ENCODE peak calls at places on chromosome 19, in five cellular contexts. H, O, S, Y and R are unnamed samples.
A peak's percentile ranks its signal among the peaks of the same experiment; 100 is the strongest.

GRCh38 chr19:14672043-14672872 is 2.4 kb downstream of the ADGRE3 start:
- DNase-seq in O (no peak), S (no peak), H (no peak), Y (no peak), R (no peak)

GRCh38 chr19:7769171-7769570 is 6.1 kb downstream of the CLEC4M start:
- DNase-seq in H (no peak), Y (no peak), S (no peak), O (no peak), R (no peak)

GRCh38 chr19:46944918-46945628 is 74.6 kb upstream of the NPAS1 start:
- DNase-seq in Y (peak; percentile 54), O (peak; percentile 70), H (peak; percentile 69), S (peak; percentile 78), R (peak; percentile 78)

GRCh38 chr19:33280351-33280921 is 21.9 kb downstream of the CEBPA start:
- DNase-seq in S (no peak), H (no peak), O (no peak), Y (no peak), R (no peak)

GRCh38 chr19:52028780-52029123 is 573 bp upstream of the ZNF614 start:
- DNase-seq in S (no peak), Y (no peak), O (no peak), H (no peak), R (no peak)

GRCh38 chr19:49553451-49554271 is 25.9 kb downstream of the RCN3 start:
- DNase-seq in Y (peak; percentile 65), O (peak; percentile 69), H (no peak), S (peak; percentile 68), R (no peak)

GRCh38 chr19:6393982-6394412 is 1.0 kb upstream of the GTF2F1 start:
- DNase-seq in S (no peak), H (no peak), Y (no peak), O (no peak), R (no peak)

GRCh38 chr19:32355309-32355708 is 9.9 kb downstream of the ZNF507 start:
- DNase-seq in Y (no peak), H (no peak), O (no peak), S (no peak), R (no peak)

GRCh38 chr19:51598159-51598915 is 27.3 kb downstream of the ZNF175 start:
- DNase-seq in Y (no peak), H (no peak), O (no peak), S (no peak), R (no peak)

GRCh38 chr19:30314805-30315155 is 57.4 kb upstream of the ZNF536 start:
- DNase-seq in H (no peak), Y (no peak), O (no peak), S (no peak), R (no peak)

GRCh38 chr19:17790059-17790780 is 4.7 kb upstream of the B3GNT3 start:
- DNase-seq in H (no peak), S (no peak), O (no peak), Y (no peak), R (no peak)

GRCh38 chr19:46211201-46211881 is 18.2 kb upstream of the IGFL1 start:
- DNase-seq in H (no peak), O (no peak), S (peak; percentile 80), Y (peak; percentile 54), R (peak; percentile 89)

GRCh38 chr19:13839938-13840750 is 36.8 kb upstream of the NANOS3 start:
- DNase-seq in Y (peak; percentile 47), H (no peak), S (peak; percentile 28), O (peak; percentile 51), R (no peak)

GRCh38 chr19:19460761-19461265 is 54.5 kb downstream of the TSSK6 start:
- DNase-seq in H (no peak), S (no peak), O (peak; percentile 30), Y (peak; percentile 11), R (peak; percentile 76)

GRCh38 chr19:18660051-18660910 is 23.2 kb upstream of the CRTC1 start:
- DNase-seq in Y (no peak), S (no peak), O (peak; percentile 69), H (no peak), R (no peak)

GRCh38 chr19:51246153-51246552 is 4.7 kb upstream of the SIGLECL1 start:
- DNase-seq in O (peak; percentile 1), Y (no peak), H (no peak), S (no peak), R (peak; percentile 16)

GRCh38 chr19:41734585-41734984 is 20.7 kb upstream of the CEACAM6 start:
- DNase-seq in S (peak; percentile 42), O (no peak), H (no peak), Y (no peak), R (no peak)

GRCh38 chr19:10290876-10291553 is 1.3 kb downstream of the ICAM5 start:
- DNase-seq in H (no peak), S (peak; percentile 58), O (peak; percentile 54), Y (no peak), R (peak; percentile 76)

GRCh38 chr19:44530777-44531176 is 1.3 kb upstream of the CEACAM20 start:
- DNase-seq in H (no peak), S (no peak), Y (peak; percentile 16), O (no peak), R (no peak)

GRCh38 chr19:8395621-8396082 is 5.5 kb downstream of the RAB11B start:
- DNase-seq in H (no peak), Y (no peak), O (no peak), S (no peak), R (no peak)

GRCh38 chr19:29974701-29975100 is 32.7 kb downstream of the URI1 start:
- DNase-seq in S (no peak), O (no peak), Y (no peak), H (no peak), R (no peak)

GRCh38 chr19:37007587-37008220 is 70.5 kb upstream of the ZNF420 start:
- DNase-seq in S (no peak), H (no peak), O (no peak), Y (no peak), R (peak; percentile 19)

GRCh38 chr19:33864311-33864850 is 67.7 kb downstream of the KCTD15 start:
- DNase-seq in Y (no peak), O (no peak), S (no peak), H (no peak), R (no peak)

GRCh38 chr19:291561-292280 is 518 bp upstream of the PLPP2 start:
- DNase-seq in Y (no peak), O (no peak), H (no peak), S (peak; percentile 41), R (peak; percentile 39)

GRCh38 chr19:41893899-41894298 is 10.9 kb downstream of the ARHGEF1 start:
- DNase-seq in O (peak; percentile 38), S (no peak), Y (no peak), H (no peak), R (peak; percentile 63)

GRCh38 chr19:19615086-19615485 is 3.4 kb downstream of the PBX4 start:
- DNase-seq in Y (no peak), O (peak; percentile 46), H (no peak), S (no peak), R (no peak)

GRCh38 chr19:55369651-55370304 is 485 bp downstream of the IL11 start:
- DNase-seq in H (peak; percentile 63), Y (no peak), S (peak; percentile 68), O (peak; percentile 76), R (peak; percentile 94)

GRCh38 chr19:45439569-45440258 is 16.0 kb upstream of the ERCC1 start:
- DNase-seq in S (peak; percentile 91), Y (peak; percentile 65), H (no peak), O (peak; percentile 72), R (peak; percentile 76)

GRCh38 chr19:12574036-12574435 is 22.8 kb upstream of the ZNF564 start:
- DNase-seq in S (no peak), H (no peak), Y (no peak), O (no peak), R (peak; percentile 33)

GRCh38 chr19:49387936-49388372 is at the start of gene KASH5:
- DNase-seq in O (peak; percentile 8), H (no peak), Y (peak; percentile 67), S (no peak), R (peak; percentile 62)

GRCh38 chr19:51735759-51736449 is 12.1 kb upstream of the HAS1 start:
- DNase-seq in H (no peak), Y (no peak), O (peak; percentile 3), S (no peak), R (no peak)

GRCh38 chr19:41298327-41298964 is 11.5 kb upstream of the CCDC97 start:
- DNase-seq in O (peak; percentile 82), Y (peak; percentile 59), S (peak; percentile 76), H (no peak), R (no peak)

GRCh38 chr19:14826006-14826405 is 9.0 kb downstream of the OR7A5 start:
- DNase-seq in Y (no peak), O (no peak), S (no peak), H (no peak), R (no peak)

GRCh38 chr19:45973564-45974338 is at the start of gene NOVA2:
- DNase-seq in Y (peak; percentile 95), S (peak; percentile 70), O (peak; percentile 36), H (peak; percentile 89), R (peak; percentile 96)

GRCh38 chr19:38734426-38735256 is 9.6 kb downstream of the CAPN12 start:
- DNase-seq in H (no peak), Y (no peak), S (peak; percentile 40), O (no peak), R (no peak)
- H3K4me2 ChIP-seq in H (no peak overlapping the region), Y (no peak overlapping the region), S (peak overlapping the region; percentile 77), O (no peak overlapping the region), R (peak overlapping the region; percentile 84)

GRCh38 chr19:23699521-23699860 is 12.5 kb upstream of the ZNF675 start:
- DNase-seq in O (no peak), S (no peak), Y (no peak), H (no peak), R (no peak)
- H3K4me2 ChIP-seq in O (no peak overlapping the region), S (peak overlapping the region; percentile 40), Y (no peak overlapping the region), H (no peak overlapping the region), R (peak overlapping the region; percentile 55)

DNA sequence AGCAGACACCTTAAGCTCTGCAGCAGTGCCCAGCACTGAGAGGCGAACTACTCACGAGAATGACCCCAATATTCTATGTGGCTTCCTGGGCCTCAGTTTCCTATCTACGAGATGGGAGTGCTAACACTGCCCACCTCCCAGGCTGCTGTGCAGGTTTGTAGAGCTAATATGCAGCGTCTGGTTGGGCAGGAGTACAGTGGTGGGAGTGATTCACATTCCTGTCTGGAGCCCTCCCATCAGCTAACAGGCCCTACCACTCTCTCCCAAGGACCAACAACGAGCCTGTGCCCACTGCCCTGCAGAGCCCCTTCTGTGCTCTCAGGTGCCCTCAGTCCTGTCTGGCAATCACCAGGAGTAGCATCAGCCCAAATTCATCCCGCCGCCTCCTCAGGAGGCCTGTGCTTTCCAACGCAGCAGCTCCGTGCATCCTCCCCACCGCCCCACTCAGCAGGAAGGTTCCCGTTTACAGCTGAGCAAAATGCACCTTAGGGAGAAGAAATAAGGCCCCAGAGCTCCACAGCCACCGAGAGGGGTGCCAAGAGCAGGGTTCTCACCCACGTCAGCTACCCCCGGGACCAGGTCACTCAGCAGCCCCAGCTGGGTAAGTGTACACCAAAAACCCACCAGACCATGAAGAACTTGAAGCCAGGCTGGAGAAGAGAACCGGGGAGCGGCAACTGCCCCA is 6.6 kb downstream of the AKT2 start:
- DNase-seq in Y (no peak), H (no peak), O (no peak), S (no peak), R (no peak)
- H3K4me2 ChIP-seq in Y (no peak overlapping the region), H (no peak overlapping the region), O (no peak overlapping the region), S (peak overlapping the region; percentile 68), R (no peak overlapping the region)

GRCh38 chr19:54206030-54206830 is 5.6 kb downstream of the RPS9 start:
- DNase-seq in H (no peak), O (no peak), Y (no peak), S (no peak), R (no peak)
- H3K4me2 ChIP-seq in H (no peak overlapping the region), O (no peak overlapping the region), Y (no peak overlapping the region), S (no peak overlapping the region), R (no peak overlapping the region)

GRCh38 chr19:4639531-4640246 is 373 bp downstream of the TNFAIP8L1 start:
- DNase-seq in Y (peak; percentile 39), S (peak; percentile 47), H (no peak), O (no peak), R (no peak)
- H3K4me2 ChIP-seq in Y (peak overlapping the region; percentile 76), S (peak overlapping the region; percentile 87), H (peak overlapping the region; percentile 88), O (peak overlapping the region; percentile 95), R (peak overlapping the region; percentile 91)

GRCh38 chr19:1527650-1528309 is 3.9 kb downstream of the PLK5 start:
- DNase-seq in H (no peak), O (no peak), Y (no peak), S (peak; percentile 3), R (no peak)
- H3K4me2 ChIP-seq in H (no peak overlapping the region), O (no peak overlapping the region), Y (no peak overlapping the region), S (no peak overlapping the region), R (no peak overlapping the region)